ENCODE peak calls at places on chromosome 2, in seven cellular contexts. One of them, this sample, is unnamed.

GRCh38 chr2:172877826-172878225 is 142.2 kb downstream of the RAPGEF4 start:
- DNase-seq in PC-3: peak; percentile 25
- DNase-seq in B cell: no peak
- DNase-seq in AG10803: no peak
- DNase-seq in glutamatergic neuron: no peak
- DNase-seq in epithelial cell of esophagus: peak; percentile 30
- DNase-seq in tibial nerve: no peak
- DNase-seq in this sample: no peak

GRCh38 chr2:107376910-107377309 is 449.8 kb upstream of the RGPD4 start:
- DNase-seq in glutamatergic neuron: no peak
- DNase-seq in B cell: no peak
- DNase-seq in tibial nerve: no peak
- DNase-seq in PC-3: no peak
- DNase-seq in epithelial cell of esophagus: no peak
- DNase-seq in AG10803: no peak
- DNase-seq in this sample: no peak

GRCh38 chr2:88176352-88176952 is 6.3 kb downstream of the THNSL2 start:
- DNase-seq in B cell: no peak
- DNase-seq in epithelial cell of esophagus: no peak
- DNase-seq in tibial nerve: no peak
- DNase-seq in glutamatergic neuron: no peak
- DNase-seq in AG10803: no peak
- DNase-seq in PC-3: no peak
- DNase-seq in this sample: no peak

GRCh38 chr2:240604291-240604938 is 17.9 kb downstream of the CAPN10 start:
- DNase-seq in glutamatergic neuron: peak; percentile 70
- DNase-seq in PC-3: peak; percentile 16
- DNase-seq in epithelial cell of esophagus: no peak
- DNase-seq in AG10803: peak; percentile 16
- DNase-seq in tibial nerve: peak; percentile 74
- DNase-seq in B cell: peak; percentile 48
- DNase-seq in this sample: no peak

GRCh38 chr2:227379095-227379494 is at the start of gene TM4SF20:
- DNase-seq in glutamatergic neuron: no peak
- DNase-seq in epithelial cell of esophagus: no peak
- DNase-seq in tibial nerve: no peak
- DNase-seq in B cell: no peak
- DNase-seq in AG10803: no peak
- DNase-seq in PC-3: no peak
- DNase-seq in this sample: no peak

GRCh38 chr2:128236491-128237035 is 82.1 kb downstream of the HS6ST1 start:
- DNase-seq in B cell: no peak
- DNase-seq in PC-3: peak; percentile 59
- DNase-seq in AG10803: peak; percentile 82
- DNase-seq in glutamatergic neuron: peak; percentile 45
- DNase-seq in epithelial cell of esophagus: peak; percentile 62
- DNase-seq in tibial nerve: no peak
- DNase-seq in this sample: peak; percentile 35

GRCh38 chr2:62118160-62118559 is 77.8 kb upstream of the B3GNT2 start:
- DNase-seq in B cell: no peak
- DNase-seq in AG10803: no peak
- DNase-seq in epithelial cell of esophagus: no peak
- DNase-seq in PC-3: no peak
- DNase-seq in glutamatergic neuron: no peak
- DNase-seq in tibial nerve: no peak
- DNase-seq in this sample: no peak

GRCh38 chr2:231047270-231047921 is 9.3 kb upstream of the PSMD1 start:
- DNase-seq in epithelial cell of esophagus: no peak
- DNase-seq in PC-3: no peak
- DNase-seq in glutamatergic neuron: no peak
- DNase-seq in B cell: no peak
- DNase-seq in AG10803: no peak
- DNase-seq in tibial nerve: no peak
- DNase-seq in this sample: no peak

GRCh38 chr2:33051586-33052385 is 105.0 kb downstream of the LTBP1 start:
- DNase-seq in epithelial cell of esophagus: peak; percentile 47
- DNase-seq in tibial nerve: peak; percentile 34
- DNase-seq in PC-3: peak; percentile 79
- DNase-seq in glutamatergic neuron: no peak
- DNase-seq in AG10803: peak; percentile 94
- DNase-seq in B cell: no peak
- DNase-seq in this sample: peak; percentile 65

GRCh38 chr2:113980946-113981345 is 91.1 kb downstream of the ACTR3 start:
- DNase-seq in glutamatergic neuron: no peak
- DNase-seq in epithelial cell of esophagus: peak; percentile 36
- DNase-seq in AG10803: peak; percentile 41
- DNase-seq in B cell: no peak
- DNase-seq in tibial nerve: peak; percentile 36
- DNase-seq in PC-3: peak; percentile 20
- DNase-seq in this sample: peak; percentile 38

GRCh38 chr2:64923385-64923710 is 65.9 kb upstream of the SLC1A4 start:
- DNase-seq in B cell: no peak
- DNase-seq in tibial nerve: no peak
- DNase-seq in AG10803: no peak
- DNase-seq in glutamatergic neuron: no peak
- DNase-seq in epithelial cell of esophagus: no peak
- DNase-seq in PC-3: no peak
- DNase-seq in this sample: no peak

GRCh38 chr2:52895726-52896340 is 871.8 kb upstream of the CHAC2 start:
- DNase-seq in tibial nerve: no peak
- DNase-seq in glutamatergic neuron: no peak
- DNase-seq in AG10803: no peak
- DNase-seq in PC-3: no peak
- DNase-seq in epithelial cell of esophagus: no peak
- DNase-seq in B cell: no peak
- DNase-seq in this sample: no peak

GRCh38 chr2:173547493-173547892 is 192.8 kb downstream of the CDCA7 start:
- DNase-seq in PC-3: no peak
- DNase-seq in tibial nerve: no peak
- DNase-seq in epithelial cell of esophagus: no peak
- DNase-seq in AG10803: no peak
- DNase-seq in B cell: no peak
- DNase-seq in glutamatergic neuron: no peak
- DNase-seq in this sample: no peak

GRCh38 chr2:118278046-118278445 is 189.8 kb downstream of the INSIG2 start:
- DNase-seq in B cell: no peak
- DNase-seq in AG10803: no peak
- DNase-seq in epithelial cell of esophagus: no peak
- DNase-seq in PC-3: no peak
- DNase-seq in glutamatergic neuron: no peak
- DNase-seq in tibial nerve: no peak
- DNase-seq in this sample: no peak
- TF ChIP-seq CTCF in B cell: no peak
- TF ChIP-seq CTCF in AG10803: peak; percentile 23
- TF ChIP-seq CTCF in epithelial cell of esophagus: no peak
- TF ChIP-seq CTCF in PC-3: peak; percentile 20
- TF ChIP-seq CTCF in glutamatergic neuron: no peak
- TF ChIP-seq CTCF in tibial nerve: no peak
- TF ChIP-seq CTCF in this sample: no peak

DNA sequence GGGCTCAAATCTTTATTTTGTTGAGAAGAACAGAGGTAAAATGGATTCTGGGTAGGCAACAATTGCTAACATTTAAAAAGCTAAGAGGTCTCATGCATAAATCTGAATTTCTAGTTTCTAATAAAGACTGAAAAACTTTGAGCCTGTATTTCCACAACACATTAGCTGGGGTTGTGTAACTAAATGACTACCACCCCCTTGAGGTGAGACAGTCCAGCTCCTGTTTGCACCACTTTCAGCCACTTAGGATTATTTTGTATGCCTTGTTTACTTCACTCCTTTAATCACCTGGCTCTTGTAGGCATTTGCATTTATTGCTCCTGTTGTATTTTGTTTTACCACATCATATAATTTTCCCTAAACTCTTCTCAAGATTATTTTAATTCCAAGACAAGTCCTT is 376.6 kb downstream of the PTH2R start:
- DNase-seq in glutamatergic neuron: no peak
- DNase-seq in B cell: no peak
- DNase-seq in epithelial cell of esophagus: peak; percentile 49
- DNase-seq in tibial nerve: no peak
- DNase-seq in PC-3: no peak
- DNase-seq in AG10803: no peak
- DNase-seq in this sample: peak; percentile 34
- TF ChIP-seq CTCF in glutamatergic neuron: no peak
- TF ChIP-seq CTCF in B cell: no peak
- TF ChIP-seq CTCF in epithelial cell of esophagus: peak; percentile 46
- TF ChIP-seq CTCF in tibial nerve: no peak
- TF ChIP-seq CTCF in PC-3: no peak
- TF ChIP-seq CTCF in AG10803: no peak
- TF ChIP-seq CTCF in this sample: peak; percentile 20

GRCh38 chr2:217091531-217091930 is 231.7 kb upstream of the TNP1 start:
- DNase-seq in epithelial cell of esophagus: no peak
- DNase-seq in PC-3: no peak
- DNase-seq in glutamatergic neuron: no peak
- DNase-seq in AG10803: no peak
- DNase-seq in tibial nerve: no peak
- DNase-seq in B cell: no peak
- DNase-seq in this sample: no peak

GRCh38 chr2:217090884-217091283 is 231.0 kb upstream of the TNP1 start:
- DNase-seq in AG10803: no peak
- DNase-seq in epithelial cell of esophagus: no peak
- DNase-seq in tibial nerve: no peak
- DNase-seq in B cell: no peak
- DNase-seq in glutamatergic neuron: no peak
- DNase-seq in PC-3: no peak
- DNase-seq in this sample: no peak

GRCh38 chr2:217090024-217090473 is 230.2 kb upstream of the TNP1 start:
- DNase-seq in tibial nerve: no peak
- DNase-seq in glutamatergic neuron: no peak
- DNase-seq in AG10803: peak; percentile 26
- DNase-seq in epithelial cell of esophagus: no peak
- DNase-seq in PC-3: no peak
- DNase-seq in B cell: no peak
- DNase-seq in this sample: no peak

GRCh38 chr2:217086038-217086522 is 226.2 kb upstream of the TNP1 start:
- DNase-seq in B cell: no peak
- DNase-seq in AG10803: peak; percentile 47
- DNase-seq in epithelial cell of esophagus: peak; percentile 66
- DNase-seq in tibial nerve: peak; percentile 33
- DNase-seq in PC-3: peak; percentile 21
- DNase-seq in glutamatergic neuron: no peak
- DNase-seq in this sample: peak; percentile 21

DNA sequence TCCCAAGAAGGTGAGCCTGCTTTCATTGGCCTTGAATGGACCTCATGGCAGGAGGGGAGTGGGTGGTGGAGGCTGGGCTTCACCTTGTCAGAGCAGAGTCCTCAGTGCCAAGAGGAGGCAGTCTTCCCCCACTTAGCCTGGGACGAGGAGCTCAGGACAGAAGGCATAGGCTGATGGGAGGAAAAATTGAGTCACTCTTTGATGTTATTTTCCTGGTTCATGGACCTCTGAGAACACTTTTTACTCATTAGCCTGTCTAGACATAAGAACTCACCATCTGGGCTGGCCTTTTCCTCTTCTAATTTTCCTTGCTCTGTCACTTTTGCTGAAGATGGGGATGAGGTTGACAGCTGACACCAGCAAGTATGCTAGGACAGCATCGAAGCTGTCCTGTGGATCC is 225.7 kb upstream of the TNP1 start:
- DNase-seq in epithelial cell of esophagus: peak; percentile 17
- DNase-seq in PC-3: no peak
- DNase-seq in B cell: no peak
- DNase-seq in AG10803: peak; percentile 48
- DNase-seq in glutamatergic neuron: no peak
- DNase-seq in tibial nerve: no peak
- DNase-seq in this sample: no peak
- TF ChIP-seq CTCF in epithelial cell of esophagus: no peak
- TF ChIP-seq CTCF in PC-3: no peak
- TF ChIP-seq CTCF in B cell: no peak
- TF ChIP-seq CTCF in AG10803: peak; percentile 12
- TF ChIP-seq CTCF in glutamatergic neuron: no peak
- TF ChIP-seq CTCF in tibial nerve: no peak
- TF ChIP-seq CTCF in this sample: no peak

GRCh38 chr2:71609958-71610357 is 156.6 kb downstream of the DYSF start:
- DNase-seq in PC-3: peak; percentile 77
- DNase-seq in AG10803: peak; percentile 55
- DNase-seq in glutamatergic neuron: no peak
- DNase-seq in B cell: peak; percentile 7
- DNase-seq in tibial nerve: no peak
- DNase-seq in epithelial cell of esophagus: peak; percentile 55
- DNase-seq in this sample: peak; percentile 33
- TF ChIP-seq CTCF in PC-3: peak; percentile 63
- TF ChIP-seq CTCF in AG10803: peak; percentile 57
- TF ChIP-seq CTCF in glutamatergic neuron: no peak
- TF ChIP-seq CTCF in B cell: no peak
- TF ChIP-seq CTCF in tibial nerve: peak; percentile 49
- TF ChIP-seq CTCF in epithelial cell of esophagus: peak; percentile 15
- TF ChIP-seq CTCF in this sample: peak; percentile 23

GRCh38 chr2:139916822-139917221 is 1136.6 kb upstream of the NXPH2 start:
- DNase-seq in epithelial cell of esophagus: no peak
- DNase-seq in B cell: no peak
- DNase-seq in PC-3: no peak
- DNase-seq in glutamatergic neuron: no peak
- DNase-seq in tibial nerve: no peak
- DNase-seq in AG10803: no peak
- DNase-seq in this sample: no peak
- TF ChIP-seq CTCF in epithelial cell of esophagus: no peak
- TF ChIP-seq CTCF in B cell: no peak
- TF ChIP-seq CTCF in PC-3: peak; percentile 21
- TF ChIP-seq CTCF in glutamatergic neuron: no peak
- TF ChIP-seq CTCF in tibial nerve: no peak
- TF ChIP-seq CTCF in AG10803: no peak
- TF ChIP-seq CTCF in this sample: no peak

DNA sequence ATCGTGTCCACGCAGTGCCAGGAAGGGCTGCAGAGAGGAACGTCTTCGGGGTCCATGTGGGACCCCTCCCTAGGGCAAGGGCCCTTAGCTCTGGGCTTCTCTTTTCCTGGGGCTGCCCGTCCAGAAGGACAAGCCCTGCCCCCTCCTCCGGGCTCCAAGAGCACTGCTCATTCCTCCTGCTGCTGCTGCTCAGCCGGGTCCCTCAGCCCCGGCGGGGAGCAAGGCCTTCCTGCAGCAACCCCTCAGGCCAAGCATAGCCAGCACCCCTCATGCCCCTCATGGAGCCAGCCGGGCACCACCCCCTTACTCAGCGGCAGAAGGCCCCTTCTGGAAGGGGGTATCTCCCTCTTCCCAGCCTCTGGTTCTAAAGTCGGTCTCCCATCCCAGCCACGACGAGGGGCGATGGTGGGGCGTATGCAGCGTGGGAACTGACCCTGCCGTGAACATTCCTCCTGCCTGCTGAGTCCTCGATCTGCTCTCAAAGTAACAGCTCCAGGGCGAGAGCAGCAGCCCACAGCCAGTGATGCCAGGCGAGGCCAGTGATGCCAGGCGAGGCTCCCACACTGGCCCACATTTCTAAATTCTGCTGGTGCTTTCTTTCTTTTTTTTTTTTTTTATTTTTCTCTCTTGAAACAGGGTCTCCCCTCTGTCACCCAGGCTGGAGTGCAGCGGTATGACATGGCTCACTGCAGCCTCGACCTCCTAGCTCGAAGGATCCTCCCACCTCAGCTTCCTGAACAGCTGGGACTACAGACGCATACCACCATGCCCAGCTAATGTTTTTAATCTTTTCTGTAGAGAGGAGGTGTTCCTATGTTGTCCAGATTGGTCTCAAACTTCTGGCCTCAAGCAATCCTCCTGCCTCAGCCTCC is 99.7 kb downstream of the HDAC4 start:
- DNase-seq in B cell: no peak
- DNase-seq in PC-3: no peak
- DNase-seq in glutamatergic neuron: no peak
- DNase-seq in tibial nerve: no peak
- DNase-seq in epithelial cell of esophagus: no peak
- DNase-seq in AG10803: no peak
- DNase-seq in this sample: no peak
- TF ChIP-seq CTCF in B cell: no peak
- TF ChIP-seq CTCF in PC-3: no peak
- TF ChIP-seq CTCF in glutamatergic neuron: no peak
- TF ChIP-seq CTCF in tibial nerve: no peak
- TF ChIP-seq CTCF in epithelial cell of esophagus: no peak
- TF ChIP-seq CTCF in AG10803: no peak
- TF ChIP-seq CTCF in this sample: no peak